ENCODE peak calls at places on chromosomes 12 and 14, in four cellular contexts. E is KBM-7; T is CD8-positive, alpha-beta T cell; A is lung microvascular endothelial cell. C is an unnamed sample.

GRCh38 chr12:89927226-89927698 is 218.6 kb upstream of the ATP2B1 start:
- DNase-seq in A (no peak), T (no peak), E (peak), C (peak)

GRCh38 chr12:105331805-105332251 is 1.3 kb downstream of the C12orf75 start:
- DNase-seq in T (peak), A (no peak), E (no peak), C (peak)

GRCh38 chr14:84789012-84789411 is 740.9 kb upstream of the FLRT2 start:
- DNase-seq in T (no peak), A (no peak), E (no peak), C (no peak)

GRCh38 chr14:63045234-63045611 is at the start of gene KCNH5:
- DNase-seq in T (no peak), E (no peak), A (peak), C (no peak)

GRCh38 chr14:71648725-71649124 is 283.5 kb upstream of the RGS6 start:
- DNase-seq in T (no peak), A (no peak), E (no peak), C (no peak)

GRCh38 chr12:122860854-122861585 is 25.8 kb downstream of the HIP1R start:
- DNase-seq in E (no peak), T (no peak), A (no peak), C (no peak)

GRCh38 chr12:12714276-12715001 is 2.7 kb upstream of the CDKN1B start:
- DNase-seq in E (peak), A (no peak), T (peak), C (peak)

GRCh38 chr14:58353516-58354299 is 42.0 kb upstream of the TOMM20L start:
- DNase-seq in T (no peak), A (peak), E (no peak), C (no peak)

GRCh38 chr12:113086249-113087164 is 30.0 kb downstream of the DTX1 start:
- DNase-seq in T (peak), A (peak), E (peak), C (peak)

GRCh38 chr14:50213795-50214194 is 17.6 kb downstream of the SOS2 start:
- DNase-seq in T (no peak), E (no peak), A (no peak), C (no peak)

GRCh38 chr12:55955800-55956508 is 9.9 kb downstream of the PMEL start:
- DNase-seq in E (peak), A (no peak), T (peak), C (peak)

GRCh38 chr12:127145543-127145928 is 1121.4 kb upstream of the TMEM132C start:
- DNase-seq in T (no peak), E (no peak), A (no peak), C (no peak)

GRCh38 chr12:88993655-88994054 is 358.6 kb downstream of the DUSP6 start:
- DNase-seq in E (peak), T (no peak), A (peak), C (peak)

GRCh38 chr14:68684466-68685418 is 108.1 kb downstream of the ZFP36L1 start:
- DNase-seq in A (no peak), E (no peak), T (no peak), C (no peak)

GRCh38 chr12:130435331-130435730 is 97.6 kb downstream of the PIWIL1 start:
- DNase-seq in T (no peak), A (no peak), E (no peak), C (no peak)

GRCh38 chr14:44162197-44162596 is 344.9 kb downstream of the FSCB start:
- DNase-seq in E (peak), T (no peak), A (no peak), C (no peak)

GRCh38 chr12:9870311-9870866 is 1.2 kb upstream of the CLEC2B start:
- DNase-seq in E (peak), T (no peak), A (peak), C (no peak)

GRCh38 chr12:105355752-105356151 is 25.3 kb downstream of the C12orf75 start:
- DNase-seq in T (no peak), E (no peak), A (no peak), C (peak)

GRCh38 chr12:6383572-6384498 is at the start of gene LTBR:
- DNase-seq in T (no peak), E (peak), A (peak), C (peak)

GRCh38 chr12:71440393-71441349 is 1.1 kb downstream of the LGR5 start:
- DNase-seq in E (peak), T (no peak), A (no peak), C (no peak)

GRCh38 chr12:55829967-55830600 is 697 bp upstream of the DNAJC14 start:
- DNase-seq in E (peak), A (peak), T (peak), C (no peak)

GRCh38 chr12:12229556-12230092 is 37.2 kb downstream of the LRP6 start:
- DNase-seq in A (no peak), E (no peak), T (no peak), C (no peak)

GRCh38 chr14:44896275-44897040 is 65.3 kb downstream of the KLHL28 start:
- DNase-seq in T (no peak), E (no peak), A (no peak), C (no peak)

GRCh38 chr12:121328620-121329019 is 23.6 kb downstream of the ANAPC5 start:
- DNase-seq in A (no peak), E (no peak), T (no peak), C (no peak)

GRCh38 chr12:109581856-109582255 is 8.3 kb downstream of the MVK start:
- DNase-seq in E (no peak), A (no peak), T (no peak), C (peak)

GRCh38 chr12:106648736-106649135 is 65.9 kb downstream of the RFX4 start:
- DNase-seq in A (no peak), T (no peak), E (no peak), C (peak)

GRCh38 chr12:50557421-50557820 is 52.6 kb downstream of the DIP2B start:
- DNase-seq in T (no peak), E (no peak), A (no peak), C (peak)

C was measured in renal cortical epithelial cell.